ENCODE peak calls at places on chromosomes 11 and 22, in seven cellular contexts. One of them, this sample, is unnamed.

GRCh38 chr11:3866206-3866605 is 10.7 kb downstream of the STIM1 start:
- DNase-seq in endothelial cell: no peak
- DNase-seq in mesenteric fat pad: no peak
- DNase-seq in nucleus accumbens: no peak
- DNase-seq in stomach: peak
- DNase-seq in T-helper 22 cell: no peak
- DNase-seq in RWPE1: no peak
- DNase-seq in this sample: no peak

GRCh38 chr22:39900306-39901227 is at the start of gene GRAP2:
- DNase-seq in stomach: no peak
- DNase-seq in T-helper 22 cell: peak
- DNase-seq in RWPE1: no peak
- DNase-seq in endothelial cell: no peak
- DNase-seq in mesenteric fat pad: no peak
- DNase-seq in nucleus accumbens: no peak
- DNase-seq in this sample: no peak

GRCh38 chr11:13939952-13940610 is 22.4 kb upstream of the SPON1 start:
- DNase-seq in mesenteric fat pad: no peak
- DNase-seq in stomach: no peak
- DNase-seq in nucleus accumbens: no peak
- DNase-seq in endothelial cell: no peak
- DNase-seq in T-helper 22 cell: no peak
- DNase-seq in RWPE1: peak
- DNase-seq in this sample: no peak

GRCh38 chr11:26331911-26332571 is at the start of gene ANO3:
- DNase-seq in RWPE1: peak
- DNase-seq in nucleus accumbens: peak
- DNase-seq in endothelial cell: peak
- DNase-seq in stomach: peak
- DNase-seq in T-helper 22 cell: no peak
- DNase-seq in mesenteric fat pad: no peak
- DNase-seq in this sample: no peak

GRCh38 chr11:104390696-104391095 is 226.7 kb upstream of the PDGFD start:
- DNase-seq in endothelial cell: no peak
- DNase-seq in T-helper 22 cell: no peak
- DNase-seq in nucleus accumbens: no peak
- DNase-seq in RWPE1: no peak
- DNase-seq in stomach: no peak
- DNase-seq in mesenteric fat pad: no peak
- DNase-seq in this sample: no peak

GRCh38 chr11:3902441-3902840 is 47.0 kb downstream of the STIM1 start:
- DNase-seq in stomach: peak
- DNase-seq in nucleus accumbens: no peak
- DNase-seq in endothelial cell: no peak
- DNase-seq in mesenteric fat pad: no peak
- DNase-seq in T-helper 22 cell: no peak
- DNase-seq in RWPE1: no peak
- DNase-seq in this sample: no peak

GRCh38 chr11:77144196-77144853 is 16.3 kb downstream of the MYO7A start:
- DNase-seq in nucleus accumbens: no peak
- DNase-seq in T-helper 22 cell: no peak
- DNase-seq in RWPE1: no peak
- DNase-seq in stomach: no peak
- DNase-seq in endothelial cell: no peak
- DNase-seq in mesenteric fat pad: no peak
- DNase-seq in this sample: no peak

GRCh38 chr11:78214331-78215194 is 25.8 kb downstream of the USP35 start:
- DNase-seq in mesenteric fat pad: peak
- DNase-seq in T-helper 22 cell: no peak
- DNase-seq in stomach: peak
- DNase-seq in nucleus accumbens: no peak
- DNase-seq in RWPE1: no peak
- DNase-seq in endothelial cell: no peak
- DNase-seq in this sample: peak

GRCh38 chr22:23520875-23521441 is 59.1 kb downstream of the IGLL1 start:
- DNase-seq in stomach: no peak
- DNase-seq in nucleus accumbens: no peak
- DNase-seq in mesenteric fat pad: no peak
- DNase-seq in T-helper 22 cell: no peak
- DNase-seq in endothelial cell: no peak
- DNase-seq in RWPE1: no peak
- DNase-seq in this sample: no peak